ENCODE peak calls at places on chromosomes 1 and 21, in eight cellular contexts. One of them, this sample, is unnamed.

GRCh38 chr1:43585596-43585995 is 54.9 kb downstream of the PTPRF start:
- DNase-seq in upper lobe of right lung: no peak
- DNase-seq in neuronal stem cell: no peak
- DNase-seq in CD8-positive, alpha-beta T cell: no peak
- DNase-seq in cardiac muscle cell: no peak
- DNase-seq in OCI-LY7: no peak
- DNase-seq in thoracic aorta: no peak
- DNase-seq in esophagus squamous epithelium: no peak
- DNase-seq in this sample: no peak

GRCh38 chr21:17612565-17613241 is at the start of gene BTG3:
- DNase-seq in upper lobe of right lung: peak; percentile 94
- DNase-seq in neuronal stem cell: peak; percentile 76
- DNase-seq in CD8-positive, alpha-beta T cell: peak; percentile 85
- DNase-seq in cardiac muscle cell: peak; percentile 87
- DNase-seq in OCI-LY7: peak; percentile 92
- DNase-seq in thoracic aorta: peak; percentile 13
- DNase-seq in esophagus squamous epithelium: no peak
- DNase-seq in this sample: peak; percentile 80

GRCh38 chr1:117231748-117232373 is 21.1 kb upstream of the VTCN1 start:
- DNase-seq in upper lobe of right lung: no peak
- DNase-seq in neuronal stem cell: no peak
- DNase-seq in CD8-positive, alpha-beta T cell: no peak
- DNase-seq in cardiac muscle cell: peak; percentile 80
- DNase-seq in OCI-LY7: no peak
- DNase-seq in thoracic aorta: no peak
- DNase-seq in esophagus squamous epithelium: no peak
- DNase-seq in this sample: peak; percentile 64

GRCh38 chr1:162300057-162300917 is 76.4 kb downstream of the SPATA46 start:
- DNase-seq in upper lobe of right lung: no peak
- DNase-seq in neuronal stem cell: no peak
- DNase-seq in CD8-positive, alpha-beta T cell: no peak
- DNase-seq in cardiac muscle cell: no peak
- DNase-seq in OCI-LY7: no peak
- DNase-seq in thoracic aorta: no peak
- DNase-seq in esophagus squamous epithelium: no peak
- DNase-seq in this sample: no peak

GRCh38 chr1:229119161-229119560 is 151.8 kb upstream of the RAB4A start:
- DNase-seq in upper lobe of right lung: no peak
- DNase-seq in neuronal stem cell: no peak
- DNase-seq in CD8-positive, alpha-beta T cell: no peak
- DNase-seq in cardiac muscle cell: no peak
- DNase-seq in OCI-LY7: no peak
- DNase-seq in thoracic aorta: no peak
- DNase-seq in esophagus squamous epithelium: no peak
- DNase-seq in this sample: no peak

GRCh38 chr1:50977575-50978143 is 7.6 kb downstream of the CDKN2C start:
- DNase-seq in upper lobe of right lung: peak; percentile 77
- DNase-seq in neuronal stem cell: no peak
- DNase-seq in CD8-positive, alpha-beta T cell: peak; percentile 6
- DNase-seq in cardiac muscle cell: peak; percentile 47
- DNase-seq in OCI-LY7: peak; percentile 64
- DNase-seq in thoracic aorta: no peak
- DNase-seq in esophagus squamous epithelium: no peak
- DNase-seq in this sample: peak; percentile 57

GRCh38 chr1:101316276-101316675 is 79.5 kb downstream of the S1PR1 start:
- DNase-seq in upper lobe of right lung: no peak
- DNase-seq in neuronal stem cell: peak; percentile 42
- DNase-seq in CD8-positive, alpha-beta T cell: no peak
- DNase-seq in cardiac muscle cell: no peak
- DNase-seq in OCI-LY7: no peak
- DNase-seq in thoracic aorta: no peak
- DNase-seq in esophagus squamous epithelium: no peak
- DNase-seq in this sample: no peak

GRCh38 chr1:221263831-221264767 is 384.9 kb downstream of the HLX start:
- DNase-seq in upper lobe of right lung: no peak
- DNase-seq in neuronal stem cell: peak; percentile 33
- DNase-seq in CD8-positive, alpha-beta T cell: peak; percentile 14
- DNase-seq in cardiac muscle cell: peak; percentile 69
- DNase-seq in OCI-LY7: peak; percentile 66
- DNase-seq in thoracic aorta: peak; percentile 38
- DNase-seq in esophagus squamous epithelium: peak; percentile 3
- DNase-seq in this sample: peak; percentile 27

GRCh38 chr1:150842964-150843363 is 33.4 kb downstream of the ARNT start:
- DNase-seq in upper lobe of right lung: no peak
- DNase-seq in neuronal stem cell: no peak
- DNase-seq in CD8-positive, alpha-beta T cell: no peak
- DNase-seq in cardiac muscle cell: no peak
- DNase-seq in OCI-LY7: no peak
- DNase-seq in thoracic aorta: no peak
- DNase-seq in esophagus squamous epithelium: no peak
- DNase-seq in this sample: no peak

GRCh38 chr1:2347409-2347785 is 44.0 kb downstream of the MORN1 start:
- DNase-seq in upper lobe of right lung: peak; percentile 32
- DNase-seq in neuronal stem cell: no peak
- DNase-seq in CD8-positive, alpha-beta T cell: no peak
- DNase-seq in cardiac muscle cell: no peak
- DNase-seq in OCI-LY7: no peak
- DNase-seq in thoracic aorta: no peak
- DNase-seq in esophagus squamous epithelium: no peak
- DNase-seq in this sample: no peak
- H3K27ac ChIP-seq in upper lobe of right lung: no peak overlapping the region
- H3K27ac ChIP-seq in neuronal stem cell: no peak overlapping the region
- H3K27ac ChIP-seq in CD8-positive, alpha-beta T cell: no peak overlapping the region
- H3K27ac ChIP-seq in cardiac muscle cell: no peak overlapping the region
- H3K27ac ChIP-seq in OCI-LY7: no peak overlapping the region
- H3K27ac ChIP-seq in thoracic aorta: no peak overlapping the region
- H3K27ac ChIP-seq in esophagus squamous epithelium: no peak overlapping the region
- H3K27ac ChIP-seq in this sample: no peak overlapping the region

GRCh38 chr1:228101614-228101993 is 1.5 kb downstream of the C1orf35 start:
- DNase-seq in upper lobe of right lung: no peak
- DNase-seq in neuronal stem cell: no peak
- DNase-seq in CD8-positive, alpha-beta T cell: no peak
- DNase-seq in cardiac muscle cell: no peak
- DNase-seq in OCI-LY7: no peak
- DNase-seq in thoracic aorta: no peak
- DNase-seq in esophagus squamous epithelium: no peak
- DNase-seq in this sample: no peak
- H3K4me3 ChIP-seq in upper lobe of right lung: peak overlapping the region; percentile 89
- H3K4me3 ChIP-seq in neuronal stem cell: peak overlapping the region; percentile 99
- H3K4me3 ChIP-seq in CD8-positive, alpha-beta T cell: peak overlapping the region; percentile 72
- H3K4me3 ChIP-seq in cardiac muscle cell: peak overlapping the region; percentile 92
- H3K4me3 ChIP-seq in OCI-LY7: peak overlapping the region; percentile 81
- H3K4me3 ChIP-seq in thoracic aorta: peak overlapping the region; percentile 92
- H3K4me3 ChIP-seq in esophagus squamous epithelium: peak overlapping the region; percentile 90
- H3K4me3 ChIP-seq in this sample: peak overlapping the region; percentile 88

GRCh38 chr21:41121785-41122415 is 46.1 kb upstream of the BACE2 start:
- DNase-seq in upper lobe of right lung: peak; percentile 83
- DNase-seq in neuronal stem cell: peak; percentile 78
- DNase-seq in CD8-positive, alpha-beta T cell: peak; percentile 35
- DNase-seq in cardiac muscle cell: peak; percentile 85
- DNase-seq in OCI-LY7: peak; percentile 60
- DNase-seq in thoracic aorta: peak; percentile 71
- DNase-seq in esophagus squamous epithelium: peak; percentile 20
- DNase-seq in this sample: peak; percentile 95

GRCh38 chr21:41119901-41120300 is 48.1 kb upstream of the BACE2 start:
- DNase-seq in upper lobe of right lung: no peak
- DNase-seq in neuronal stem cell: no peak
- DNase-seq in CD8-positive, alpha-beta T cell: no peak
- DNase-seq in cardiac muscle cell: no peak
- DNase-seq in OCI-LY7: no peak
- DNase-seq in thoracic aorta: no peak
- DNase-seq in esophagus squamous epithelium: no peak
- DNase-seq in this sample: no peak

GRCh38 chr21:41128981-41129380 is 39.0 kb upstream of the BACE2 start:
- DNase-seq in upper lobe of right lung: no peak
- DNase-seq in neuronal stem cell: no peak
- DNase-seq in CD8-positive, alpha-beta T cell: no peak
- DNase-seq in cardiac muscle cell: no peak
- DNase-seq in OCI-LY7: no peak
- DNase-seq in thoracic aorta: no peak
- DNase-seq in esophagus squamous epithelium: no peak
- DNase-seq in this sample: no peak

GRCh38 chr21:41120997-41121396 is 47.0 kb upstream of the BACE2 start:
- DNase-seq in upper lobe of right lung: no peak
- DNase-seq in neuronal stem cell: no peak
- DNase-seq in CD8-positive, alpha-beta T cell: no peak
- DNase-seq in cardiac muscle cell: no peak
- DNase-seq in OCI-LY7: no peak
- DNase-seq in thoracic aorta: no peak
- DNase-seq in esophagus squamous epithelium: no peak
- DNase-seq in this sample: no peak

GRCh38 chr21:41124626-41125240 is 43.2 kb upstream of the BACE2 start:
- DNase-seq in upper lobe of right lung: no peak
- DNase-seq in neuronal stem cell: no peak
- DNase-seq in CD8-positive, alpha-beta T cell: no peak
- DNase-seq in cardiac muscle cell: no peak
- DNase-seq in OCI-LY7: no peak
- DNase-seq in thoracic aorta: no peak
- DNase-seq in esophagus squamous epithelium: no peak
- DNase-seq in this sample: no peak
- H3K27ac ChIP-seq in upper lobe of right lung: no peak overlapping the region
- H3K27ac ChIP-seq in neuronal stem cell: no peak overlapping the region
- H3K27ac ChIP-seq in CD8-positive, alpha-beta T cell: no peak overlapping the region
- H3K27ac ChIP-seq in cardiac muscle cell: no peak overlapping the region
- H3K27ac ChIP-seq in OCI-LY7: no peak overlapping the region
- H3K27ac ChIP-seq in thoracic aorta: peak overlapping the region; percentile 75
- H3K27ac ChIP-seq in esophagus squamous epithelium: peak overlapping the region; percentile 46
- H3K27ac ChIP-seq in this sample: no peak overlapping the region

DNA sequence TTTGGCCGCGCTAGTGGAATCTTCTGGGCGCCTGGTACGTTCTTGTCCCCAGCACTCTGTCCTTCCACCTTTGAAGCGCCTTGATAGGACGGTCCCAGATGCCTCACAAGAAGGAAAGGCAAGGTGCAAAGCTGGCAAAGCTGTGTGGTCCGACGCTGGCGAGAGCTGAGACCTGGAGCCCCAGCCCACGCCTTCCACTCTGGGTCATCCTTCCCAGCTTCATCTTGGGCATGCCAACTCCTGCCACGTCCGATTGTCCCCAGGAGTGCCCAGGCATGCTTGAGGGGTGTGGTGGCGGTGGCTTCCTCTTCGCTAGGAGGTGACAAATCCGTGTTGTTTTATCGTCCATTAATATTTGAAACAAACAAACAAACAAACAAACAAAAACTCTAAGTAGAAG is 123.9 kb upstream of the DPYD start:
- DNase-seq in upper lobe of right lung: no peak
- DNase-seq in neuronal stem cell: no peak
- DNase-seq in CD8-positive, alpha-beta T cell: no peak
- DNase-seq in cardiac muscle cell: no peak
- DNase-seq in OCI-LY7: no peak
- DNase-seq in thoracic aorta: no peak
- DNase-seq in esophagus squamous epithelium: no peak
- DNase-seq in this sample: no peak
- H3K4me3 ChIP-seq in upper lobe of right lung: peak overlapping the region; percentile 48
- H3K4me3 ChIP-seq in neuronal stem cell: peak overlapping the region; percentile 63
- H3K4me3 ChIP-seq in CD8-positive, alpha-beta T cell: peak overlapping the region; percentile 28
- H3K4me3 ChIP-seq in cardiac muscle cell: peak overlapping the region; percentile 47
- H3K4me3 ChIP-seq in OCI-LY7: no peak overlapping the region
- H3K4me3 ChIP-seq in thoracic aorta: peak overlapping the region; percentile 69
- H3K4me3 ChIP-seq in esophagus squamous epithelium: peak overlapping the region; percentile 44
- H3K4me3 ChIP-seq in this sample: peak overlapping the region; percentile 40

GRCh38 chr1:153539395-153540093 is 1.2 kb downstream of the S100A5 start:
- DNase-seq in upper lobe of right lung: peak; percentile 33
- DNase-seq in neuronal stem cell: no peak
- DNase-seq in CD8-positive, alpha-beta T cell: no peak
- DNase-seq in cardiac muscle cell: no peak
- DNase-seq in OCI-LY7: no peak
- DNase-seq in thoracic aorta: no peak
- DNase-seq in esophagus squamous epithelium: no peak
- DNase-seq in this sample: no peak

GRCh38 chr1:153538315-153538821 is 2.4 kb downstream of the S100A5 start:
- DNase-seq in upper lobe of right lung: peak; percentile 47
- DNase-seq in neuronal stem cell: peak; percentile 37
- DNase-seq in CD8-positive, alpha-beta T cell: no peak
- DNase-seq in cardiac muscle cell: peak; percentile 51
- DNase-seq in OCI-LY7: no peak
- DNase-seq in thoracic aorta: no peak
- DNase-seq in esophagus squamous epithelium: no peak
- DNase-seq in this sample: peak; percentile 40

GRCh38 chr1:153536618-153537375 is 1.0 kb upstream of the S100A6 start:
- DNase-seq in upper lobe of right lung: peak; percentile 81
- DNase-seq in neuronal stem cell: no peak
- DNase-seq in CD8-positive, alpha-beta T cell: no peak
- DNase-seq in cardiac muscle cell: no peak
- DNase-seq in OCI-LY7: no peak
- DNase-seq in thoracic aorta: no peak
- DNase-seq in esophagus squamous epithelium: no peak
- DNase-seq in this sample: peak; percentile 44

GRCh38 chr1:153535664-153536585 is at the start of gene S100A6:
- DNase-seq in upper lobe of right lung: peak; percentile 97
- DNase-seq in neuronal stem cell: no peak
- DNase-seq in CD8-positive, alpha-beta T cell: peak; percentile 83
- DNase-seq in cardiac muscle cell: peak; percentile 32
- DNase-seq in OCI-LY7: no peak
- DNase-seq in thoracic aorta: peak; percentile 80
- DNase-seq in esophagus squamous epithelium: peak; percentile 51
- DNase-seq in this sample: peak; percentile 81

GRCh38 chr1:153537376-153537730 is 1.6 kb upstream of the S100A6 start:
- DNase-seq in upper lobe of right lung: peak; percentile 63
- DNase-seq in neuronal stem cell: no peak
- DNase-seq in CD8-positive, alpha-beta T cell: no peak
- DNase-seq in cardiac muscle cell: no peak
- DNase-seq in OCI-LY7: no peak
- DNase-seq in thoracic aorta: no peak
- DNase-seq in esophagus squamous epithelium: no peak
- DNase-seq in this sample: no peak
- H3K27ac ChIP-seq in upper lobe of right lung: peak overlapping the region; percentile 99
- H3K27ac ChIP-seq in neuronal stem cell: no peak overlapping the region
- H3K27ac ChIP-seq in CD8-positive, alpha-beta T cell: no peak overlapping the region
- H3K27ac ChIP-seq in cardiac muscle cell: no peak overlapping the region
- H3K27ac ChIP-seq in OCI-LY7: no peak overlapping the region
- H3K27ac ChIP-seq in thoracic aorta: no peak overlapping the region
- H3K27ac ChIP-seq in esophagus squamous epithelium: peak overlapping the region; percentile 100
- H3K27ac ChIP-seq in this sample: peak overlapping the region; percentile 99

GRCh38 chr1:203267347-203267846 is 37.9 kb upstream of the BTG2 start:
- DNase-seq in upper lobe of right lung: peak; percentile 91
- DNase-seq in neuronal stem cell: peak; percentile 91
- DNase-seq in CD8-positive, alpha-beta T cell: peak; percentile 84
- DNase-seq in cardiac muscle cell: peak; percentile 92
- DNase-seq in OCI-LY7: peak; percentile 87
- DNase-seq in thoracic aorta: no peak
- DNase-seq in esophagus squamous epithelium: no peak
- DNase-seq in this sample: peak; percentile 88
- H3K4me3 ChIP-seq in upper lobe of right lung: peak overlapping the region; percentile 60
- H3K4me3 ChIP-seq in neuronal stem cell: peak overlapping the region; percentile 81
- H3K4me3 ChIP-seq in CD8-positive, alpha-beta T cell: peak overlapping the region; percentile 76
- H3K4me3 ChIP-seq in cardiac muscle cell: peak overlapping the region; percentile 35
- H3K4me3 ChIP-seq in OCI-LY7: peak overlapping the region; percentile 33
- H3K4me3 ChIP-seq in thoracic aorta: peak overlapping the region; percentile 85
- H3K4me3 ChIP-seq in esophagus squamous epithelium: peak overlapping the region; percentile 58
- H3K4me3 ChIP-seq in this sample: peak overlapping the region; percentile 44

DNA sequence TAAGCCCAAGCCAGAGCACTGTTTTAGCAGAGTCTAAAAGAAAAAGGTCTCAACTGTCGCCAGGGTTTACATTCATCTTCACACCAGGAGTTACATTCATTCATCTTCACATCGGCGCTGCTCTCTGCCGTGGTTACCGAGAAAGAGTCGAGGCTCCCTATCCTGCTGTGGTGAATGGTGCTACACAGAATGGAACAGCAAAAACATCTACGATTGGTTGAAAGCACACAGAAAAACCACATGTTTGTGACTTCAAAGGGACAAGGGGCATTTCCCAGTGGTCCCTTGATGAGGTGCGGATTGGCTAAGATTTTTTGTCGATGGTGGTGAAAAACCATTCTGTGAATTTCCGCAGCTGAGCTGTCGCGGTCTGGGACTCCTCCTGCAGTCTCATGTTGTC is 231.1 kb downstream of the SIPA1L2 start:
- DNase-seq in upper lobe of right lung: no peak
- DNase-seq in neuronal stem cell: no peak
- DNase-seq in CD8-positive, alpha-beta T cell: no peak
- DNase-seq in cardiac muscle cell: no peak
- DNase-seq in OCI-LY7: no peak
- DNase-seq in thoracic aorta: no peak
- DNase-seq in esophagus squamous epithelium: no peak
- DNase-seq in this sample: no peak
- H3K27ac ChIP-seq in upper lobe of right lung: no peak overlapping the region
- H3K27ac ChIP-seq in neuronal stem cell: no peak overlapping the region
- H3K27ac ChIP-seq in CD8-positive, alpha-beta T cell: no peak overlapping the region
- H3K27ac ChIP-seq in cardiac muscle cell: peak overlapping the region; percentile 69
- H3K27ac ChIP-seq in OCI-LY7: no peak overlapping the region
- H3K27ac ChIP-seq in thoracic aorta: no peak overlapping the region
- H3K27ac ChIP-seq in esophagus squamous epithelium: no peak overlapping the region
- H3K27ac ChIP-seq in this sample: no peak overlapping the region